ENCODE peak calls at places on chromosomes 4 and X, in six cellular contexts. U is colonic mucosa, J is astrocyte of the spinal cord, F is body of pancreas, W is neural crest cell, R is spleen. A is an unnamed sample.

GRCh38 chr4:78057135-78057599 is at the start of gene FRAS1:
- DNase-seq in F (peak; percentile 52), J (peak; percentile 38), R (peak; percentile 79), U (peak; percentile 47), W (peak; percentile 56), A (no peak)

GRCh38 chr4:87005690-87006461 is 71.1 kb downstream of the AFF1 start:
- DNase-seq in W (peak; percentile 6), R (no peak), U (peak; percentile 44), J (no peak), F (no peak), A (no peak)

GRCh38 chr4:107603430-107603829 is 116.6 kb downstream of the PAPSS1 start:
- DNase-seq in R (no peak), W (no peak), U (no peak), J (peak; percentile 58), F (no peak), A (no peak)

GRCh38 chrX:7709845-7710244 is 133.1 kb upstream of the VCX start:
- DNase-seq in W (no peak), J (no peak), R (no peak), F (no peak), U (no peak), A (no peak)

GRCh38 chr4:123244233-123244632 is 152.4 kb upstream of the SPRY1 start:
- DNase-seq in J (no peak), W (no peak), R (peak; percentile 72), U (no peak), F (no peak), A (peak; percentile 49)

GRCh38 chr4:172802041-172802440 is 366.6 kb upstream of the GALNT7 start:
- DNase-seq in J (no peak), R (no peak), U (no peak), F (no peak), W (no peak), A (no peak)

GRCh38 chr4:8350326-8350725 is 80.8 kb downstream of the HTRA3 start:
- DNase-seq in J (no peak), U (no peak), R (no peak), W (no peak), F (no peak), A (no peak)

GRCh38 chr4:141346144-141346543 is 125.4 kb downstream of the ZNF330 start:
- DNase-seq in W (no peak), J (peak; percentile 75), F (peak; percentile 50), U (no peak), R (no peak), A (no peak)

GRCh38 chr4:105894570-105895323 is 524 bp upstream of the NPNT start:
- DNase-seq in R (no peak), J (peak; percentile 32), F (peak; percentile 59), W (peak; percentile 2), U (peak; percentile 66), A (no peak)

GRCh38 chr4:22607382-22607781 is 85.4 kb upstream of the GBA3 start:
- DNase-seq in J (peak; percentile 24), U (peak; percentile 48), W (no peak), R (no peak), F (peak; percentile 73), A (no peak)

GRCh38 chr4:73187325-73187724 is 71.3 kb downstream of the ANKRD17 start:
- DNase-seq in R (no peak), J (peak; percentile 40), W (no peak), U (no peak), F (no peak), A (no peak)

GRCh38 chrX:42175843-42176242 is 252.5 kb upstream of the CASK start:
- DNase-seq in W (no peak), F (peak; percentile 56), R (no peak), U (no peak), J (no peak), A (no peak)

GRCh38 chr4:6024450-6024960 is 6.3 kb upstream of the C4orf50 start:
- DNase-seq in W (no peak), R (no peak), J (no peak), U (no peak), F (no peak), A (no peak)

GRCh38 chr4:3442959-3443749 is 1.4 kb downstream of the HGFAC start:
- DNase-seq in R (peak; percentile 88), J (no peak), F (no peak), U (peak; percentile 47), W (peak; percentile 61), A (no peak)

GRCh38 chr4:6730603-6731300 is 14.8 kb downstream of the BLOC1S4 start:
- DNase-seq in W (no peak), R (no peak), F (no peak), U (no peak), J (no peak), A (no peak)

GRCh38 chr4:110487873-110488272 is 11.9 kb downstream of the ENPEP start:
- DNase-seq in R (no peak), U (no peak), F (no peak), J (no peak), W (no peak), A (no peak)

GRCh38 chr4:151195801-151196200 is 81.2 kb upstream of the PRSS48 start:
- DNase-seq in U (no peak), W (no peak), R (no peak), J (peak; percentile 71), F (no peak), A (no peak)

GRCh38 chr4:167903291-167903721 is 189.0 kb upstream of the ANXA10 start:
- DNase-seq in F (no peak), W (no peak), J (peak; percentile 69), R (no peak), U (no peak), A (no peak)

GRCh38 chr4:60962286-60962685 is 237.8 kb upstream of the ADGRL3 start:
- DNase-seq in W (no peak), F (no peak), R (no peak), U (no peak), J (no peak), A (no peak)

GRCh38 chr4:47270226-47270888 is 193.1 kb downstream of the COMMD8 start:
- DNase-seq in J (no peak), F (no peak), R (no peak), W (no peak), U (no peak), A (no peak)

GRCh38 chr4:140875751-140876389 is 119.7 kb upstream of the TBC1D9 start:
- DNase-seq in U (no peak), W (no peak), R (no peak), F (no peak), J (no peak), A (no peak)

GRCh38 chr4:152534541-152535231 is 1.2 kb downstream of the FBXW7 start:
- DNase-seq in J (peak; percentile 17), F (peak; percentile 34), W (peak; percentile 15), U (peak; percentile 54), R (peak; percentile 95), A (peak; percentile 56)

GRCh38 chr4:187172340-187172761 is 448.7 kb upstream of the FAT1 start:
- DNase-seq in W (no peak), U (peak; percentile 44), R (no peak), J (peak; percentile 52), F (no peak), A (no peak)

GRCh38 chr4:139167774-139168444 is 9.1 kb downstream of the ELF2 start:
- DNase-seq in U (no peak), W (no peak), J (peak; percentile 30), R (no peak), F (no peak), A (no peak)

GRCh38 chrX:115337735-115338134 is 48.2 kb downstream of the LUZP4 start:
- DNase-seq in R (no peak), F (no peak), U (no peak), J (peak; percentile 55), W (no peak), A (no peak)

GRCh38 chr4:6971536-6972374 is 62.1 kb downstream of the TBC1D14 start:
- DNase-seq in F (no peak), R (no peak), W (no peak), J (no peak), U (no peak), A (no peak)

GRCh38 chr4:145609494-145610427 is 9.4 kb upstream of the MMAA start:
- DNase-seq in W (peak; percentile 68), R (no peak), U (peak; percentile 75), F (peak; percentile 58), J (peak; percentile 74), A (peak; percentile 49)

DNA sequence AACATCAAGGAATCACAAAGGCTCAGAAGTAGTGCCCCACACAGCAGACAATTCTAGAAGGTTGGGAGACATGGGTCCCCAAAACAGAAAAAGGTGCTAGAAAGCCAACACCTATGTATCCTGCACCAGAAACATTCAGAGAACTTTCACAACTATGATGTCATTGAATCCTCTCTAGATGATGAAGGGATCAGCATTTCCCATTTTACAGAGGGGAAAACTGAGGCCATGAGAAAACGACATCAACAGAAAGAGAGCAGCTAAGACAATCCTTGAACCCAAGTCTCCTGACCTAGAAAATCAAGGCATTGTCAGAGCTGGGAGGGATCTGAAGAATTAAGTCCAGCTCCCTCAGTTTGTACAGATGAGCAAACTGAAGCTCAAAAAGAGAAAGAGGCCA is 3.3 kb downstream of the KCND1 start:
- DNase-seq in R (no peak), W (no peak), J (no peak), F (no peak), U (no peak), A (no peak)
- TF ChIP-seq CTCF in R (no peak), W (no peak), J (no peak), F (no peak), U (no peak), A (no peak)

GRCh38 chrX:138711399-138712347 is at the start of gene FGF13:
- DNase-seq in R (peak; percentile 78), F (peak; percentile 21), U (no peak), J (peak; percentile 4), W (peak; percentile 50), A (no peak)
- TF ChIP-seq CTCF in R (no peak), F (no peak), U (no peak), J (peak; percentile 27), W (peak; percentile 63), A (no peak)

DNA sequence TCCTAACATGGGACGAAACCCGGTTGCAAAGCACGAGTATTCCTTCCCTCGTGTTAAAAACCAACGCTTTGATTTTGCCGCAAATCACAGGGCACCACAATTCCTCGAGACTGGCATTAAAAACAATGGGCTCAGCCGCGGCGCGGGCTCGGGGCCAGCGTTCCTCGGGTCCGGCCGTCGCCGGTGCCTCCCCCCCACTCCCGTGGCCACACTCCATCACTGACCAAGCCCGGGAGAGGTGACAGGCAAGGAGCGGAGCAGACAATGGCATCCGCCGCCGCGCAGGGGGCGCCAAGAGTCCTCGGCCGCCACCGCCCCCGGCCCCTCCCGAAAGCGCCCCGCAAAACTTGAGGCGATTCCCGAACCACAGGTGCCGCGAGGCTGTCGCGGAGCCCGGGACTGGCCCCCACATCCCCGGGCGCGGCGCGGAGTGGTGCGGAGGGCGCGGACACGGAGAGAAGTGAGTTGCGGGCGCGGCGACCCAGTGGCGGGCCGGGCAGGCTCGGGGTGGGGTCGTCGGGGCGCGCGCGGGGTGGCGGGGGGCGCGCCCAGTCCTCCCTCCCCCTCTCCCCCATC is 445 bp downstream of the AP1S2 start:
- DNase-seq in W (peak; percentile 61), J (no peak), F (peak; percentile 48), U (peak; percentile 58), R (peak; percentile 94), A (peak; percentile 64)
- TF ChIP-seq CTCF in W (peak; percentile 53), J (peak; percentile 15), F (no peak), U (no peak), R (peak; percentile 29), A (peak; percentile 42)

DNA sequence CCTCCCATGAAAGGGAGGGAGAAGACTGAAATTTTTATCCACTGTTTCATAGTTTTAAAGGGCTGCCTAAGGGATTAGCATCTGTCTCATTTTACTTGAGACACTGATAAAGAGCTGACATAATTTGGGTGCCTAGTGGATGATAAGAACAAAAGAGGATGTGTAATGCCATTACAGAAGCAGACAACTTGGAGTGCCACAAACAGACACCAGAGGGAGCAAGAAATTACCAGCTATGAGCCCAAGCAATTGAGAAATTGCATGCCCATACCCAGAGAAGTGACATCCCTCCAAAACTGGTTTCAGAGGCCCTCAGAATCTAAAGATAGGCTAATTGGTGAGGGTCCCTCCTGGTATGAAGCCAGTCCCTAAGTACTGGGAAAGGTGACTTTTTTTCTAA is 38.5 kb upstream of the POU3F4 start:
- DNase-seq in F (no peak), R (no peak), U (peak; percentile 20), J (peak; percentile 8), W (peak; percentile 22), A (no peak)
- TF ChIP-seq CTCF in F (no peak), R (peak; percentile 17), U (peak; percentile 41), J (peak; percentile 59), W (peak; percentile 65), A (no peak)